ENCODE peak calls at places on chromosomes 3 and 15, in nine cellular contexts. T is endothelial cell of umbilical vein, Q is neuronal stem cell, Y is sigmoid colon, W is PC-3, A is spleen, S is fibroblast of lung, B is stomach, I is heart left ventricle. J is an unnamed sample. For H3K4me1, the result is how much of the 10 kb centered on the place peaks cover.

GRCh38 chr15:60695713-60696522 is 217.0 kb upstream of the ICE2 start:
- DNase-seq in T (no peak), Q (no peak), Y (no peak), W (no peak), A (no peak), S (peak), B (no peak), I (no peak), J (no peak)

GRCh38 chr15:58932791-58933310 is 628 bp downstream of the SLTM start:
- DNase-seq in T (peak), Q (no peak), Y (peak), W (peak), A (no peak), S (peak), B (peak), I (no peak), J (no peak)

GRCh38 chr15:44710236-44711088 is 661 bp downstream of the PATL2 start:
- DNase-seq in T (no peak), Q (no peak), Y (peak), W (peak), A (peak), S (peak), B (peak), I (peak), J (no peak)

GRCh38 chr15:70998319-70998718 is 105.7 kb downstream of the LRRC49 start:
- DNase-seq in T (no peak), Q (no peak), Y (no peak), W (no peak), A (no peak), S (no peak), B (no peak), I (no peak), J (no peak)

GRCh38 chr15:49330166-49330565 is 92.9 kb upstream of the FGF7 start:
- DNase-seq in T (no peak), Q (no peak), Y (no peak), W (no peak), A (no peak), S (no peak), B (no peak), I (no peak), J (no peak)

GRCh38 chr3:196525141-196525540 is 10.0 kb upstream of the SMCO1 start:
- DNase-seq in T (no peak), Q (no peak), Y (no peak), W (no peak), A (no peak), S (no peak), B (no peak), I (no peak), J (no peak)

GRCh38 chr3:108471346-108471935 is 39.0 kb downstream of the MYH15 start:
- DNase-seq in T (no peak), Q (no peak), Y (no peak), W (peak), A (no peak), S (peak), B (no peak), I (no peak), J (no peak)

GRCh38 chr3:130276203-130276803 is 69.2 kb upstream of the COL6A5 start:
- DNase-seq in T (peak), Q (peak), Y (no peak), W (peak), A (no peak), S (peak), B (no peak), I (no peak), J (no peak)

GRCh38 chr15:65177901-65178300 is 7.2 kb downstream of the CLPX start:
- DNase-seq in T (no peak), Q (no peak), Y (no peak), W (peak), A (no peak), S (no peak), B (no peak), I (no peak), J (no peak)

GRCh38 chr15:52241489-52241888 is 50.3 kb upstream of the GNB5 start:
- DNase-seq in T (no peak), Q (no peak), Y (no peak), W (no peak), A (no peak), S (no peak), B (no peak), I (no peak), J (no peak)

GRCh38 chr3:30198162-30198561 is 408.2 kb upstream of the TGFBR2 start:
- DNase-seq in T (peak), Q (no peak), Y (no peak), W (no peak), A (no peak), S (no peak), B (no peak), I (no peak), J (no peak)

GRCh38 chr3:113129168-113129567 is 82.2 kb upstream of the BOC start:
- DNase-seq in T (no peak), Q (no peak), Y (no peak), W (no peak), A (no peak), S (no peak), B (no peak), I (no peak), J (no peak)

GRCh38 chr3:34396288-34396687 is 597.9 kb downstream of the PDCD6IP start:
- DNase-seq in T (no peak), Q (no peak), Y (no peak), W (no peak), A (no peak), S (no peak), B (no peak), I (no peak), J (no peak)

GRCh38 chr3:48186993-48187578 is 1.1 kb downstream of the CDC25A start:
- DNase-seq in T (peak), Q (no peak), Y (no peak), W (peak), A (no peak), S (peak), B (no peak), I (no peak), J (no peak)

GRCh38 chr3:72782521-72782920 is 65.7 kb downstream of the SHQ1 start:
- DNase-seq in T (no peak), Q (no peak), Y (no peak), W (no peak), A (no peak), S (no peak), B (no peak), I (no peak), J (no peak)

GRCh38 chr15:85094685-85095084 is 113.0 kb downstream of the PDE8A start:
- DNase-seq in T (no peak), Q (no peak), Y (no peak), W (peak), A (no peak), S (peak), B (no peak), I (no peak), J (no peak)

GRCh38 chr3:187777331-187778046 is 32.2 kb upstream of the BCL6 start:
- DNase-seq in T (peak), Q (no peak), Y (no peak), W (peak), A (no peak), S (peak), B (no peak), I (no peak), J (peak)

GRCh38 chr3:24591661-24592555 is 97.3 kb upstream of the THRB start:
- DNase-seq in T (no peak), Q (no peak), Y (no peak), W (peak), A (no peak), S (peak), B (no peak), I (no peak), J (no peak)
- H3K4me3 ChIP-seq in T (no peak), Q (no peak), Y (no peak), W (peak), A (no peak), S (no peak), B (no peak), I (no peak), J (no peak)

DNA sequence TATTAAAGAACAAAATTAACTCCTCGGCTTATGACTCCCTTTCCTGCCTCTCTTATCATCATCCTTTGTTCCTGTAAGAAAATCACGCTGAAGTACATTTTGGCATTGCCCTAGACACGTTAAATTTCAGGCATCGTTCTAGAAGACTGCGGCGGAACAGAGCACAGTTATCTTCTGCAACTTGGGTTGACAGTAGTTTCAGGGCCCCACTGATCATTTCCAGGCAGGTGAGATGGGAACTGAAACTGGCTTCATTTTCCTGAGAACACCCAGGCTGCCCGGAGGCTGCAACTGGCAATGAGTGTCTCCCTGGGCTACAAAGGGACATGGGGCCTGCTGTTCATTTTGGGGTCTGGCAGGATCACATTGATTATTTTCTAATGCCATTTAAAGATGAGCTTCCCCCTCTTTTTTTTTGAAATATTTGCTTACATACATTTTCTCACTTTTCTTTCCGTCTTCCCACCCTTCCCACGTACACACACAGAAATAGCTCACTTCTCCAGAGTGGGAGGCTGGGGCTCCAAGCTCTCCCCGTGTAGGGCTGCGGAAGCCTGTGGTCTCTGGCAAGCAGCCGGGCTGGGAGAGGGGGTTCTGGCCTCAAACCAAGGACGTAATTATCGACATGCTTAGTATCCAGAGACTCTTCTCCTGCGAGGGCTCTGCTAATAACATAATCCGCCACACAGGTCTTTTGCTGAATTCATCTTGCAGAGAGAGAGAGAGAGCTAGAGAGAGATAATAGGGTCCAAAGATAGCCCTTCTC is 267.4 kb downstream of the ABHD5 start:
- DNase-seq in T (no peak), Q (no peak), Y (no peak), W (no peak), A (no peak), S (no peak), B (no peak), I (no peak), J (no peak)
- H3K4me1 ChIP-seq in T (under half), Q (under half), Y (under half), W (under half), A (under half), S (under half), B (under half), I (under half), J (under half)

GRCh38 chr15:39770748-39771689 is 11.6 kb downstream of the FSIP1 start:
- DNase-seq in T (no peak), Q (no peak), Y (peak), W (no peak), A (no peak), S (peak), B (no peak), I (no peak), J (no peak)
- H3K27ac ChIP-seq in T (no peak), Q (no peak), Y (peak), W (no peak), A (peak), S (peak), B (peak), I (peak), J (no peak)

DNA sequence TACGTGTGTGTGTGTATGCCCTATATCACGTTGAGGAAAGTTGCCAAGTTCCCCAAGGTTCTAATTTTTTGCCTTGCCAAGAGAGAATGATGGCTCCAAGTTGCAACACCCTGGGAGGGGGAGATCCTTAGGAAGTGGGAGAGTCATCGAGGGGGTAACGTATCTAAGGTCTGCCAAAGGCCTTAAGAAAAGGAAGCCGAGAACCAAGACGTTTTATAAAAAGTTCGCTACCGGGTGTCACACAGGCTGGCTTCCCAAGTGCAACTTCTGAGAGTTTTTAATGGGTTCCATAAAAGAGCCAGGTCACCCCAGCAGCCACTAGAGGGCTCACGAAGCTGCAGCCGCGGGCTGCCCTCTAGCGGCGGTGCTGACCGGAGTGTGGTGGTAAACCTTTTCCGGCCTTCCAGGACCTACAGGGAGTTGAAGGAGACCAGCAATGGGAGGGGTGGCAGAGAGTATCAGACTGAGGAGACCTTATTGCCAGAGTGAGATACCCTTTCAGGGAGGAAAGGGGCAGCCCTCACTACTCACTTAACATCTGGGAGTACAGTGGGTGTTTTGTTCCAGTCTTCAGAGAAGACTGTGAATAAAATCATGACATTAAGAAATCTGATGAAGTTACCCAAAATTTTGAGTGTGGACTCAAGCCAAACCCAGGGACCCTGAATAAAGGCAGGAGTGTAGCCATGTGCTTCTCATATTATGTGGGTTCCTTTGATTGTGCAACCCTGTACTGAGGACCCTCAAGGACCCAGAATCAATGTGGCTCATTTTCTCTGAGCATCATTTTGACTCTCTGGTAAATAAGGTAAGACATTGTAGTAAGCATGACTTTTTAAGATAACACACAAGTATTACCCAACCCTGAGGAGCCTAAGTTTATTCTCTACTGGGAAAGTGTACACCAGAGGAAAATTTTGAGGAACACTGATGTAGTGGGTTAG is 2.5 kb upstream of the RFX7 start:
- DNase-seq in T (peak), Q (peak), Y (peak), W (peak), A (peak), S (peak), B (peak), I (peak), J (peak)
- H3K4me3 ChIP-seq in T (peak), Q (no peak), Y (peak), W (peak), A (peak), S (peak), B (peak), I (peak), J (peak)

GRCh38 chr15:96273317-96274086 is 57.0 kb upstream of the NR2F2 start:
- DNase-seq in T (peak), Q (no peak), Y (no peak), W (peak), A (no peak), S (peak), B (no peak), I (no peak), J (no peak)

GRCh38 chr15:96267463-96267862 is 63.0 kb upstream of the NR2F2 start:
- DNase-seq in T (no peak), Q (no peak), Y (no peak), W (no peak), A (no peak), S (no peak), B (no peak), I (no peak), J (no peak)

GRCh38 chr15:96268421-96269204 is 61.9 kb upstream of the NR2F2 start:
- DNase-seq in T (no peak), Q (no peak), Y (no peak), W (peak), A (no peak), S (peak), B (no peak), I (no peak), J (no peak)

GRCh38 chr15:96272427-96272826 is 58.1 kb upstream of the NR2F2 start:
- DNase-seq in T (no peak), Q (no peak), Y (no peak), W (no peak), A (no peak), S (no peak), B (no peak), I (no peak), J (no peak)

DNA sequence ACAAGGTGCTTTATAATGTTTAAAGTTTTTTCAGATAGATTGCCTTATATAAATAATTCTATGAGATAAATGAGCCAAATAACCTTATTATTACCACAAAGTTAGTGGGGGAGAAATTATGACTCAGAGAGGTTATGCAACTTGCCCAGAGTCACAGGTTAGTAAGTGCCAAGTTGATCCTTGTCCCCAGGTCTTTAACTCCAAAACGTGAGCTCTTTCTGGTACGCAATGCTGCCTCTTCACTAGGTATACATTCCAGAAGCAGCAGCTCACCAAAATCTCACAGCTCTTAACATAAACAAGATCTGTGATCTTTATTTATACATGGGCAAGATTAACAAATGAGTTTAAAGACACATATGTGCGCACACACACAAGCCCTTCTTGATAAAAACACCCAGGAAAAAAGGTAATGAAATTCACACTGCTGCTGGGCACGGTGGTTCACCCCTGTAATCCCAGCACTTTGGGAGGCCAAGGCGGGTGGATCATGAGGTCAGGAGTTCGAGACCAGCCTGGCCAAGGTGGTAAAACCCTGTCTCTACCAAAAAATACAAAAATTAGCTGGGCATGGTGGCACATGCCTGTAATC is 59.8 kb upstream of the NR2F2 start:
- DNase-seq in T (no peak), Q (no peak), Y (no peak), W (peak), A (no peak), S (peak), B (no peak), I (no peak), J (no peak)
- H3K4me1 ChIP-seq in T (under half), Q (under half), Y (under half), W (half or more), A (under half), S (under half), B (under half), I (under half), J (under half)

GRCh38 chr15:66802087-66803001 is 100.3 kb downstream of the SMAD6 start:
- DNase-seq in T (peak), Q (no peak), Y (no peak), W (peak), A (no peak), S (peak), B (no peak), I (no peak), J (no peak)

GRCh38 chr15:66805207-66805975 is 103.4 kb downstream of the SMAD6 start:
- DNase-seq in T (no peak), Q (no peak), Y (no peak), W (no peak), A (no peak), S (no peak), B (no peak), I (no peak), J (no peak)

GRCh38 chr15:66801266-66801665 is 99.2 kb downstream of the SMAD6 start:
- DNase-seq in T (no peak), Q (no peak), Y (no peak), W (no peak), A (no peak), S (no peak), B (no peak), I (no peak), J (no peak)

GRCh38 chr15:66803182-66803729 is 101.2 kb downstream of the SMAD6 start:
- DNase-seq in T (peak), Q (peak), Y (peak), W (peak), A (peak), S (peak), B (peak), I (peak), J (no peak)

GRCh38 chr15:66803749-66804148 is 101.7 kb downstream of the SMAD6 start:
- DNase-seq in T (no peak), Q (no peak), Y (no peak), W (no peak), A (no peak), S (no peak), B (no peak), I (no peak), J (no peak)
- H3K27ac ChIP-seq in T (peak), Q (peak), Y (peak), W (peak), A (peak), S (peak), B (peak), I (peak), J (no peak)